ENCODE peak calls at places on chromosomes 16 and 17, in four cellular contexts. L is cardiac muscle cell, Y is neural progenitor cell, X is PC-3. A is an unnamed sample. For H3K4me1, the result is how much of the 10 kb centered on the place peaks cover.

GRCh38 chr17:48259710-48260291 is 152.2 kb downstream of the SNX11 start:
- DNase-seq in L (peak), Y (peak), X (peak), A (no peak)

GRCh38 chr16:31700200-31700529 is 172.5 kb downstream of the AHSP start:
- DNase-seq in L (no peak), Y (no peak), X (peak), A (no peak)

GRCh38 chr17:76791053-76791980 is 53.4 kb downstream of the MFSD11 start:
- DNase-seq in L (peak), Y (no peak), X (peak), A (peak)

GRCh38 chr17:50219345-50219744 is 17.9 kb upstream of the COL1A1 start:
- DNase-seq in L (peak), Y (no peak), X (peak), A (peak)

GRCh38 chr17:77507116-77507885 is 366.5 kb downstream of the SEC14L1 start:
- DNase-seq in L (no peak), Y (peak), X (no peak), A (no peak)

GRCh38 chr16:28317040-28317880 is 24.9 kb downstream of the SBK1 start:
- DNase-seq in L (peak), Y (peak), X (peak), A (no peak)

GRCh38 chr17:70636517-70637133 is 467.3 kb downstream of the KCNJ2 start:
- DNase-seq in L (peak), Y (peak), X (peak), A (no peak)

GRCh38 chr17:69286257-69286656 is 40.7 kb downstream of the ABCA5 start:
- DNase-seq in L (no peak), Y (no peak), X (peak), A (peak)

GRCh38 chr16:57732683-57733082 is 2.9 kb upstream of the KATNB1 start:
- DNase-seq in L (no peak), Y (no peak), X (no peak), A (no peak)

GRCh38 chr17:50023520-50023919 is 28.5 kb upstream of the DLX3 start:
- DNase-seq in L (no peak), Y (no peak), X (no peak), A (no peak)

GRCh38 chr16:9378876-9379275 is 287.4 kb downstream of the HAPSTR1 start:
- DNase-seq in L (peak), Y (no peak), X (no peak), A (no peak)

GRCh38 chr17:45740553-45741330 is 43.4 kb upstream of the CRHR1 start:
- DNase-seq in L (peak), Y (peak), X (peak), A (peak)

GRCh38 chr16:66446737-66447136 is 19.6 kb downstream of the BEAN1 start:
- DNase-seq in L (no peak), Y (no peak), X (no peak), A (peak)

GRCh38 chr16:49542391-49542891 is 168.8 kb downstream of the C16orf78 start:
- DNase-seq in L (no peak), Y (no peak), X (no peak), A (no peak)

GRCh38 chr16:7209598-7209997 is 123.0 kb upstream of the RBFOX1 start:
- DNase-seq in L (no peak), Y (no peak), X (no peak), A (no peak)

GRCh38 chr16:50696575-50697420 is 3.4 kb downstream of the NOD2 start:
- DNase-seq in L (peak), Y (no peak), X (peak), A (peak)

GRCh38 chr17:80105762-80106161 is 4.4 kb downstream of the GAA start:
- DNase-seq in L (peak), Y (no peak), X (no peak), A (no peak)

GRCh38 chr16:50812876-50813466 is 71.1 kb downstream of the CYLD start:
- DNase-seq in L (no peak), Y (no peak), X (no peak), A (no peak)

GRCh38 chr17:11264183-11264871 is 23.3 kb downstream of the SHISA6 start:
- DNase-seq in L (no peak), Y (no peak), X (peak), A (no peak)

GRCh38 chr16:27508476-27508875 is 41.2 kb downstream of the GTF3C1 start:
- DNase-seq in L (no peak), Y (no peak), X (no peak), A (no peak)

GRCh38 chr17:14214271-14214670 is 22.4 kb downstream of the CDRT15 start:
- DNase-seq in L (no peak), Y (no peak), X (peak), A (peak)

GRCh38 chr16:69404275-69404805 is 18.5 kb upstream of the TERF2 start:
- DNase-seq in L (peak), Y (peak), X (no peak), A (peak)

GRCh38 chr16:73420244-73421040 is 372.5 kb upstream of the ZFHX3 start:
- DNase-seq in L (no peak), Y (no peak), X (peak), A (no peak)

GRCh38 chr17:67247416-67247900 is 2.5 kb upstream of the HELZ start:
- DNase-seq in L (no peak), Y (no peak), X (no peak), A (no peak)

GRCh38 chr17:77107506-77108433 is 33.0 kb upstream of the SEC14L1 start:
- DNase-seq in L (peak), Y (no peak), X (no peak), A (no peak)

GRCh38 chr17:31758646-31759045 is 100.4 kb downstream of the COPRS start:
- DNase-seq in L (no peak), Y (no peak), X (no peak), A (no peak)

GRCh38 chr17:17443173-17443572 is 33.6 kb upstream of the MED9 start:
- DNase-seq in L (no peak), Y (no peak), X (peak), A (no peak)

GRCh38 chr16:29815032-29815721 is 775 bp upstream of the PAGR1 start:
- DNase-seq in L (peak), Y (peak), X (no peak), A (no peak)

GRCh38 chr17:27539152-27539551 is 82.9 kb downstream of the KSR1 start:
- DNase-seq in L (no peak), Y (no peak), X (no peak), A (no peak)

GRCh38 chr16:84541999-84542876 is 37.8 kb upstream of the MEAK7 start:
- DNase-seq in L (peak), Y (no peak), X (no peak), A (no peak)

GRCh38 chr16:85970016-85970711 is 71.2 kb downstream of the IRF8 start:
- DNase-seq in L (no peak), Y (no peak), X (no peak), A (no peak)
- TF ChIP-seq CTCF in L (no peak), Y (no peak), X (no peak), A (no peak)

GRCh38 chr17:61149862-61150362 is 249.7 kb upstream of the TBX2 start:
- DNase-seq in L (no peak), Y (no peak), X (no peak), A (no peak)

GRCh38 chr17:61150686-61151299 is 248.8 kb upstream of the TBX2 start:
- DNase-seq in L (peak), Y (no peak), X (no peak), A (no peak)

GRCh38 chr17:61149106-61149505 is 250.5 kb upstream of the TBX2 start:
- DNase-seq in L (no peak), Y (no peak), X (no peak), A (no peak)

GRCh38 chr17:61155590-61156181 is 244.0 kb upstream of the TBX2 start:
- DNase-seq in L (no peak), Y (no peak), X (no peak), A (no peak)

DNA sequence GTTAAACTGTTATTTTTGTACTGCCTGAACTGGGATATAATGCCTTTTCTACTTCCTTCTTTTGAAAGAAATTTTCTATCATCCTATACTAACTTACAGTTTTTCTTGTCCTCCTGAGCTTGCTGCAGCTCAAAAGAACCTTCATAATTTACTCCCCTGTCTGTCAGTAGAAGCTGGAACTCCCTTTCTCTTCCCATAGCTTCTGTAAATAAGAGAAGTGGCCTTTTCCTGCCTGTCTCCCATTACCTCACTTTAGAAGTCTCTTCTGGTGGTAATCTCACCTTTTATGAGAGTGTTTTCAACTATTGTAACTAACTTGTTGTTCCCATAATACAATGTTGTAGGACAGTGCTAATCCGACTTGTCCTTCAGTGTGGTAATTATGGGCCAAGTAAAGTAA is 246.7 kb upstream of the TBX2 start:
- DNase-seq in L (no peak), Y (no peak), X (no peak), A (no peak)
- H3K4me1 ChIP-seq in L (under half), Y (half or more), X (under half), A (under half)

DNA sequence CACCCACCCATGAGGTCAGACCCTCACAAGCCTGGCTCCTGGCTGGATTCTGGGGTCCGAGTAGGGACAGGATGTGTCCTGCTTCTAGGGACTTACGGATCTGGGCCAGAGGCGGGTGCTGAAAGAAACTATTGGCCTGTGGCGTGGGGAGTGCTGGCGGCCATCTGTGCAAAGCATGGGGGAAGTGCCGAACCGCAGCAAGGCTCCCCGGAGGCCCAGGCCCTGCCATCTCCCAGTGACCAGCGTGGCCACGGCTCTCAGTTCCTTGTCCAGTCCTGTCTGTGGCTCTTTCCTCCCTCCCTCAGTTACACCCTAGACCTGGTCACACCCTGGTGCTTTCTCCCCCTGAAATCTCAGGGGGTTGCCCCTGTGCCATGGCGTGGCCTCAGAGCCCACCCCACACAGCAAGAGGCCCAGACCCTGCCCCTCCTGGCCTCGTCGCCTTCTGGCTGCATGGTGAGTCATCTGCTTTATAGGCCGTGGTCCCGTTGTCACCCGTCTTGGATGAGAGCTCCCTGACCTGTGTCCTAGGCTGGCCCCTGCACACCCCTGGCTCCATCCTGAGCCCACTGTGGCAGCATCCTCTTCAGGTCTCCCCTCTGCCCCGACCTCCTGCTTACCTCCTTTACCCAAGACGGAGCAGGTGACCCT is 54.5 kb downstream of the PRMT7 start:
- DNase-seq in L (no peak), Y (no peak), X (no peak), A (no peak)
- H3K27ac ChIP-seq in L (no peak), Y (no peak), X (no peak), A (no peak)

DNA sequence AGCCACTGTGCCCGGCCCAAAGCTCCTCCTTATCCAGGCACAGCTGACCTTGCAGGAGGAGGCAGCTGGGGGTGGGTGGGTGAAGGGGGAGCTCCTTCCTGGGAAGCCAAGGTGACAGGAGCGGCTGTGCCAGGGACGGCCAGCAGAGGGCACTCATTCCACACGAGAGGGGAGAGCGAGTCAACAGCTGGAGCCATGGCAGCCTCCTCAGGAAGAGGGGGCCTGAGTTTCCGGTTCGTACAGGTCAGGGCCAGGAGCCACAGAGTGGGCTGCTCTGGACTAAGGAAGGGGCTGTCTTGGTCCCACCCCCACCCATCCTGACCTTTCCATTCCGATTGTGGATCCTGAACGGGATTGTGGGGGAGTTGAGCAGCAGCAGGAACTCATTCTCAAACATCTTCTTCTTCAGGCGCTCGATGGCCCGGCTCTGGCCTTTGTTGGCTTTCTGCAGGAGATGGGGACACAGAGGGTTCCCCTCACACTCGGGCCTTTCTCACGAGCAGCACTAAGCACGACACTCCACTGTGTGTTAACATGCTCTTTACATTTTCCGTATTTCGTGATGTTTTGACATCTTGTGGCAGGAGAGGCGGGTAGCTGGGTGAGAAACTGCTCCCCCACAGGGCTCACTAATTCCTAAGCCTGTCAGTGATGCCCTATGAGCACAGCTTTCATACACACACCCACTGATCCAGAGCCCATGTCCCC is 61.6 kb downstream of the TIMM22 start:
- DNase-seq in L (peak), Y (peak), X (peak), A (no peak)
- TF ChIP-seq CTCF in L (peak), Y (peak), X (peak), A (peak)

GRCh38 chr17:64515419-64515818 is 8.6 kb downstream of the CEP95 start:
- DNase-seq in L (no peak), Y (no peak), X (no peak), A (no peak)
- H3K4me1 ChIP-seq in L (under half), Y (under half), X (under half), A (under half)

GRCh38 chr17:8935194-8935593 is 30.3 kb downstream of the PIK3R5 start:
- DNase-seq in L (peak), Y (no peak), X (no peak), A (peak)
- H3K27ac ChIP-seq in L (no peak), Y (no peak), X (no peak), A (no peak)